ENCODE peak calls at places on chromosomes 12 and 14, in six cellular contexts. R is GM04504; V is amniotic stem cell; Y is heart right ventricle; M is HT1080; N is stimulated activated naive CD4-positive, alpha-beta T cell. U is an unnamed sample.

GRCh38 chr12:32947203-32947795 is 50.7 kb upstream of the PKP2 start:
- DNase-seq in M (peak; percentile 11), R (no peak), V (no peak), N (no peak), Y (no peak), U (no peak)

GRCh38 chr12:111409403-111410228 is 3.9 kb downstream of the SH2B3 start:
- DNase-seq in Y (peak; percentile 86), R (no peak), M (peak; percentile 97), V (no peak), N (no peak), U (no peak)

GRCh38 chr12:121120323-121120722 is 12.4 kb upstream of the P2RX7 start:
- DNase-seq in M (no peak), Y (no peak), N (no peak), V (no peak), R (no peak), U (no peak)

GRCh38 chr14:25237845-25238244 is 187.9 kb upstream of the STXBP6 start:
- DNase-seq in Y (no peak), N (no peak), R (no peak), V (no peak), M (peak; percentile 21), U (no peak)

GRCh38 chr12:127785936-127786335 is 481.0 kb upstream of the TMEM132C start:
- DNase-seq in Y (no peak), M (no peak), V (no peak), N (no peak), R (no peak), U (no peak)

GRCh38 chr12:26034371-26035142 is 76.1 kb downstream of the RASSF8 start:
- DNase-seq in M (no peak), R (peak; percentile 73), V (no peak), Y (no peak), N (no peak), U (peak; percentile 53)

GRCh38 chr14:65179918-65180724 is 77.8 kb upstream of the MAX start:
- DNase-seq in R (peak; percentile 69), M (peak; percentile 95), V (peak; percentile 27), N (no peak), Y (peak; percentile 32), U (no peak)

GRCh38 chr12:25433581-25434325 is 119.3 kb downstream of the LMNTD1 start:
- DNase-seq in M (no peak), R (no peak), Y (no peak), V (no peak), N (no peak), U (no peak)

GRCh38 chr12:113299619-113300237 is 35.2 kb downstream of the SLC8B1 start:
- DNase-seq in V (peak; percentile 39), M (peak; percentile 87), N (no peak), R (peak; percentile 65), Y (peak; percentile 41), U (peak; percentile 7)

GRCh38 chr14:95200404-95200803 is 43.1 kb upstream of the DICER1 start:
- DNase-seq in N (no peak), M (no peak), V (no peak), R (no peak), Y (peak; percentile 32), U (no peak)

GRCh38 chr14:76138758-76139723 is 12.7 kb upstream of the GPATCH2L start:
- DNase-seq in N (no peak), M (no peak), Y (no peak), R (no peak), V (no peak), U (no peak)

GRCh38 chr12:89863332-89863938 is 154.8 kb upstream of the ATP2B1 start:
- DNase-seq in N (peak; percentile 81), V (no peak), Y (no peak), R (no peak), M (no peak), U (no peak)

U was measured in AG04449.